ENCODE peak calls at places on chromosomes 11 and 22, in eight cellular contexts. L is choroid plexus epithelial cell, Y is HepG2, V is pancreas, O is astrocyte of the cerebellum, R is RWPE2, K is body of pancreas, I is kidney epithelial cell. S is an unnamed sample.

GRCh38 chr11:16945671-16946469 is 68.3 kb downstream of the PLEKHA7 start:
- DNase-seq in I (no peak), Y (peak), R (no peak), O (peak), L (peak), V (peak), K (peak), S (peak)

GRCh38 chr11:6469599-6469998 is 4.1 kb downstream of the TRIM3 start:
- DNase-seq in I (no peak), R (no peak), Y (no peak), K (no peak), V (no peak), L (no peak), O (no peak), S (no peak)

GRCh38 chr11:73384871-73385692 is 8.9 kb downstream of the RELT start:
- DNase-seq in Y (no peak), I (no peak), K (no peak), R (no peak), L (peak), O (no peak), V (peak), S (peak)

GRCh38 chr11:119673389-119674336 is 55.3 kb downstream of the NECTIN1 start:
- DNase-seq in R (no peak), O (no peak), L (no peak), Y (no peak), V (no peak), I (no peak), K (no peak), S (no peak)

GRCh38 chr11:8826145-8826786 is 84.7 kb upstream of the AKIP1 start:
- DNase-seq in R (no peak), Y (peak), O (no peak), K (no peak), V (no peak), I (no peak), L (peak), S (no peak)

GRCh38 chr11:6745018-6745417 is 26.8 kb downstream of the OR2AG2 start:
- DNase-seq in I (no peak), V (no peak), Y (no peak), L (no peak), O (no peak), K (no peak), R (no peak), S (no peak)

GRCh38 chr11:31823372-31824371 is 12.6 kb upstream of the PAX6 start:
- DNase-seq in K (no peak), O (no peak), V (peak), L (no peak), R (no peak), Y (no peak), I (no peak), S (no peak)

GRCh38 chr11:626475-627272 is at the start of gene SCT:
- DNase-seq in L (no peak), R (peak), I (no peak), K (no peak), V (peak), O (no peak), Y (no peak), S (no peak)

GRCh38 chr11:30564994-30565393 is 21.2 kb downstream of the MPPED2 start:
- DNase-seq in Y (no peak), I (no peak), K (no peak), R (no peak), V (no peak), O (no peak), L (no peak), S (no peak)

GRCh38 chr22:47371263-47372090 is 609.0 kb downstream of the TBC1D22A start:
- DNase-seq in I (no peak), O (no peak), K (peak), V (peak), Y (no peak), R (no peak), L (peak), S (no peak)

GRCh38 chr11:68429661-68430060 is 30.9 kb upstream of the PPP6R3 start:
- DNase-seq in R (no peak), Y (no peak), I (no peak), O (no peak), K (no peak), L (no peak), V (no peak), S (no peak)

GRCh38 chr11:125376117-125376516 is 119.9 kb downstream of the FEZ1 start:
- DNase-seq in Y (no peak), V (no peak), O (no peak), K (peak), R (no peak), L (peak), I (no peak), S (no peak)

GRCh38 chr22:32752868-32753520 is 48.5 kb upstream of the TIMP3 start:
- DNase-seq in V (no peak), L (peak), R (no peak), Y (no peak), O (no peak), K (no peak), I (no peak), S (no peak)

GRCh38 chr11:19558189-19558986 is 154.2 kb upstream of the NAV2 start:
- DNase-seq in O (no peak), L (no peak), R (no peak), I (no peak), Y (no peak), K (no peak), V (no peak), S (no peak)

GRCh38 chr11:118241191-118242098 is 10.7 kb downstream of the MPZL3 start:
- DNase-seq in I (no peak), V (no peak), O (no peak), L (no peak), R (no peak), K (peak), Y (peak), S (peak)

GRCh38 chr11:104873252-104873651 is 25.0 kb downstream of the CASP12 start:
- DNase-seq in I (no peak), V (no peak), O (no peak), K (no peak), L (no peak), Y (no peak), R (no peak), S (no peak)

GRCh38 chr11:17333799-17334586 is 17.6 kb upstream of the NCR3LG1 start:
- DNase-seq in K (no peak), O (no peak), L (no peak), Y (no peak), V (no peak), I (no peak), R (no peak), S (no peak)

GRCh38 chr22:33083212-33083611 is 25.0 kb upstream of the SYN3 start:
- DNase-seq in L (peak), I (no peak), Y (no peak), K (no peak), R (no peak), O (no peak), V (no peak), S (no peak)

GRCh38 chr11:134951305-134951700 is 539.3 kb upstream of the B3GAT1 start:
- DNase-seq in I (no peak), O (peak), K (no peak), V (no peak), L (peak), R (no peak), Y (no peak), S (no peak)

GRCh38 chr11:101870510-101870909 is 44.3 kb upstream of the CEP126 start:
- DNase-seq in Y (no peak), O (no peak), L (peak), V (no peak), R (no peak), K (no peak), I (no peak), S (no peak)

GRCh38 chr11:7872913-7873312 is 58.2 kb downstream of the OR10A6 start:
- DNase-seq in R (no peak), L (no peak), K (no peak), V (no peak), O (no peak), I (no peak), Y (no peak), S (no peak)

GRCh38 chr11:105911454-105911853 is 110.6 kb downstream of the MSANTD4 start:
- DNase-seq in O (no peak), I (no peak), R (no peak), V (no peak), Y (no peak), K (no peak), L (peak), S (no peak)

GRCh38 chr11:69051381-69052342 is 2.9 kb downstream of the TPCN2 start:
- DNase-seq in O (no peak), K (no peak), L (no peak), I (no peak), R (no peak), V (no peak), Y (no peak), S (no peak)

GRCh38 chr22:46002757-46003270 is 25.9 kb upstream of the WNT7B start:
- DNase-seq in V (no peak), R (peak), Y (no peak), I (no peak), L (no peak), K (no peak), O (no peak), S (no peak)

GRCh38 chr11:102610198-102610597 is 14.9 kb downstream of the MMP20 start:
- DNase-seq in R (no peak), K (no peak), O (no peak), L (no peak), Y (no peak), I (no peak), V (no peak), S (no peak)

GRCh38 chr11:60756307-60757032 is at the start of gene MS4A15:
- DNase-seq in L (peak), Y (peak), I (no peak), R (no peak), K (peak), O (no peak), V (no peak), S (no peak)

GRCh38 chr11:123381817-123382554 is 48.1 kb upstream of the GRAMD1B start:
- DNase-seq in I (no peak), Y (no peak), R (no peak), O (no peak), V (no peak), K (no peak), L (no peak), S (no peak)

GRCh38 chr11:43567396-43567975 is 113.1 kb upstream of the HSD17B12 start:
- DNase-seq in K (no peak), I (no peak), V (no peak), O (peak), R (no peak), Y (peak), L (peak), S (no peak)

GRCh38 chr11:19661827-19662226 is 50.8 kb upstream of the NAV2 start:
- DNase-seq in Y (no peak), I (no peak), R (no peak), O (no peak), K (no peak), V (no peak), L (no peak), S (no peak)

GRCh38 chr22:28935713-28936112 is 52.3 kb downstream of the ZNRF3 start:
- DNase-seq in R (no peak), Y (no peak), K (no peak), L (no peak), O (no peak), V (no peak), I (no peak), S (no peak)
- TF ChIP-seq CTCF in R (no peak), Y (no peak), K (no peak), L (peak), O (peak), V (no peak), I (peak), S (no peak)

GRCh38 chr11:131908316-131908715 is 537.9 kb downstream of the NTM start:
- DNase-seq in O (no peak), R (no peak), K (no peak), L (no peak), V (no peak), I (no peak), Y (no peak), S (no peak)

GRCh38 chr11:131912127-131912526 is 541.7 kb downstream of the NTM start:
- DNase-seq in V (no peak), Y (no peak), O (no peak), K (no peak), R (no peak), I (no peak), L (no peak), S (no peak)

GRCh38 chr11:131910491-131911387 is 540.3 kb downstream of the NTM start:
- DNase-seq in O (no peak), R (no peak), I (no peak), V (no peak), L (peak), Y (no peak), K (no peak), S (no peak)

GRCh38 chr11:131907371-131907770 is 537.0 kb downstream of the NTM start:
- DNase-seq in V (no peak), R (no peak), K (no peak), L (no peak), O (no peak), Y (no peak), I (no peak), S (no peak)

DNA sequence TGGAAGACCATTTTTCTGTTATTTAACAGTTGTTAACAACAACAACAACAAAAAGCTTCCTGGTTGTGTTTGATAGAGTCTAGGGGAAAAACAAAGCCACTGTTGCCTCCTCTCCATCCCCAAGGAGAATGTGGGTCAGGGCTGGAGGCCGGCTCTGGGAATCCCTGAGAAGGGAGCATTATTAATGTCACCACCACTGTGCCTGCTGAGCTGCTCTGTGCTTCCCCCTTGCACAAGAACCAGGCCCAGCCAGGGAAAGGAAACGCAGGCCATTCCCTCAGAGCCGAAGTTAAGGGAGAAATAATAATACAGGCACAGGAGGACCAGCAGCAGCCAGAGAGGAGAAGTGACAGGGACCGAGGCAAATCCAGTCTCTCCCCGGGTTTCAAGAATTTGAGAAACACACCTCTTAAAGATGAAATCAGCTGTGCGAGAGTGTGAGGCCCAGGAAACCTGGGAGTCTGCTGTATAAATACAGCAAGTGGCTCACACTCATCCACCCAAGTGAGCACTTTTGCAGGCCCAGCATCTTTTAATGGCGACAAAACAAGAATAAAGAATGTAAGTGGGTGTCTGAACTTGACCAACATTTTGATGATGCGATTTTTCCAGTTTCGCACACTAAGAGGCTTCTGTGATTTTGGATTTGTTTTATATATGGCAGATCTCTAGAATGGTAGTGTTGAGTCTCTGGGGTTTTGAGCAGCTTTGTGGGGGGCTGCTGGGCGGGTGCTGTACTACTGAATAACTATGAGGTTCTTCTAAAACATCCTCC is 539.2 kb downstream of the NTM start:
- DNase-seq in L (no peak), Y (no peak), K (no peak), V (no peak), I (no peak), R (no peak), O (no peak), S (no peak)
- H3K4me3 ChIP-seq in L (peak), Y (no peak), K (no peak), V (no peak), I (peak), R (peak), O (peak), S (no peak)

DNA sequence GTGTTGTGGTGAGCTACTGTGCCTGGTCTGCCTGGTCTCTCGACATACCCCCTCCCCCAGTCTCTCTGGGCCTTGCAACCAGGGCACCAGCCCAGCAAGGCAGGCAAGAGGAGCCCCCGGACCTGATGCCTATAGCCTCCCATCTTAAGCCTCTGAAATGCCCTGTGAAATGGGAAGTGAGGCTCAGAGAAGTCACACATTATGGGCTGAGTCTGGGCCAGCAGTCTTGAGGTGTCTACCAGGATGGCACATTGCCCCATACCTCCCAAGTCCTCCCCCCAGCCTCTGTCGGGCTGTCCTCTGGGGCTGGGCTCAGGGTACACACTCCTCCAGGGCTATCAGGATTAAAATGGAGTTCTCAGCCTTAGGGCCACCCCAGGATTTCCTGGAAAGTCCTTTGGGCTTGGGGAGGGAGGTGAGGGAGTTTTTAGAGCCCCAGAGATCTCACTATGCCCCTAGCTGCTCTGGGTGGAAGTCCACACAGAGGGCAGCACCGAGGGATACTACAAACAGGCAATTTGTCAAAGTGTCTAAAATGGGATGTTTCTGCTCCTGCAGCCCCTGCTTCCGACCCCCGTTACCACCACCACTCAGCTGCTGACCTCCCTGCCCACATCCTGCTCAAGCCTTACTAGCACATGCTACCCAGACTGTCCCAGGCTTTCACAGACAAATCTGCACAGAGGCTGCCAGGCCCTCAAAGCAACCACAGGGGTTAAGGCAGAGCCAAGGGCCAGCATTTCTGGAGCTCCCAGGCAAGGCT is 3.1 kb upstream of the SH3BP1 start:
- DNase-seq in K (no peak), L (peak), Y (no peak), R (no peak), O (peak), V (no peak), I (no peak), S (no peak)
- TF ChIP-seq CTCF in K (no peak), L (peak), Y (no peak), R (peak), O (peak), V (no peak), I (peak), S (no peak)

GRCh38 chr11:61960532-61960931 is 6.9 kb downstream of the FTH1 start:
- DNase-seq in L (no peak), K (peak), I (no peak), Y (no peak), O (no peak), V (no peak), R (no peak), S (no peak)
- H3K4me3 ChIP-seq in L (no peak), K (no peak), I (no peak), Y (no peak), O (no peak), V (no peak), R (no peak), S (no peak)

GRCh38 chr11:70155386-70155785 is 47.7 kb upstream of the FADD start:
- DNase-seq in R (no peak), I (no peak), V (no peak), O (no peak), K (no peak), L (no peak), Y (no peak), S (no peak)
- TF ChIP-seq CTCF in R (no peak), I (no peak), V (no peak), O (no peak), K (no peak), L (no peak), Y (no peak), S (no peak)

GRCh38 chr22:39241632-39242388 is 3.0 kb downstream of the PDGFB start:
- DNase-seq in R (no peak), O (no peak), L (no peak), Y (no peak), K (peak), I (no peak), V (peak), S (no peak)
- H3K4me3 ChIP-seq in R (peak), O (no peak), L (no peak), Y (peak), K (no peak), I (peak), V (peak), S (peak)

GRCh38 chr11:114794048-114794684 is 115.8 kb downstream of the NXPE2 start:
- DNase-seq in I (no peak), Y (no peak), V (no peak), O (no peak), K (no peak), L (no peak), R (no peak), S (no peak)
- TF ChIP-seq CTCF in I (no peak), Y (no peak), V (no peak), O (no peak), K (no peak), L (no peak), R (no peak), S (no peak)

GRCh38 chr11:129143335-129143734 is 48.8 kb downstream of the ARHGAP32 start:
- DNase-seq in K (peak), Y (peak), V (no peak), O (peak), I (peak), R (peak), L (peak), S (peak)
- H3K4me3 ChIP-seq in K (no peak), Y (peak), V (no peak), O (no peak), I (no peak), R (no peak), L (no peak), S (no peak)

S was measured in lung.